ENCODE peak calls at places on chromosome 10, in nine cellular contexts. One of them, this sample, is unnamed.

GRCh38 chr10:102422586-102423129 is 2.0 kb downstream of the FBXL15 start:
- DNase-seq in fibroblast of lung: peak; percentile 71
- DNase-seq in gastrocnemius medialis: peak; percentile 68
- DNase-seq in PC-3: peak; percentile 80
- DNase-seq in HepG2: peak; percentile 75
- DNase-seq in hepatocyte: peak; percentile 89
- DNase-seq in psoas muscle: peak; percentile 91
- DNase-seq in left ventricle myocardium inferior: peak; percentile 80
- DNase-seq in astrocyte: peak; percentile 45
- DNase-seq in this sample: peak; percentile 73

GRCh38 chr10:101624526-101625102 is 36.5 kb downstream of the DPCD start:
- DNase-seq in fibroblast of lung: no peak
- DNase-seq in hepatocyte: no peak
- DNase-seq in PC-3: no peak
- DNase-seq in HepG2: no peak
- DNase-seq in astrocyte: no peak
- DNase-seq in psoas muscle: no peak
- DNase-seq in left ventricle myocardium inferior: no peak
- DNase-seq in gastrocnemius medialis: no peak
- DNase-seq in this sample: no peak

GRCh38 chr10:79241990-79242619 is 105.2 kb upstream of the PPIF start:
- DNase-seq in psoas muscle: peak; percentile 83
- DNase-seq in astrocyte: no peak
- DNase-seq in gastrocnemius medialis: peak; percentile 40
- DNase-seq in HepG2: no peak
- DNase-seq in fibroblast of lung: peak; percentile 33
- DNase-seq in left ventricle myocardium inferior: peak; percentile 81
- DNase-seq in hepatocyte: peak; percentile 80
- DNase-seq in PC-3: peak; percentile 93
- DNase-seq in this sample: peak; percentile 62

GRCh38 chr10:30491832-30492530 is 58.0 kb downstream of the MAP3K8 start:
- DNase-seq in astrocyte: no peak
- DNase-seq in gastrocnemius medialis: no peak
- DNase-seq in psoas muscle: no peak
- DNase-seq in left ventricle myocardium inferior: no peak
- DNase-seq in fibroblast of lung: no peak
- DNase-seq in HepG2: no peak
- DNase-seq in PC-3: no peak
- DNase-seq in hepatocyte: no peak
- DNase-seq in this sample: no peak

GRCh38 chr10:7119325-7120015 is 291.4 kb downstream of the SFMBT2 start:
- DNase-seq in astrocyte: peak; percentile 66
- DNase-seq in left ventricle myocardium inferior: no peak
- DNase-seq in gastrocnemius medialis: no peak
- DNase-seq in HepG2: no peak
- DNase-seq in fibroblast of lung: no peak
- DNase-seq in psoas muscle: no peak
- DNase-seq in hepatocyte: no peak
- DNase-seq in PC-3: no peak
- DNase-seq in this sample: no peak

GRCh38 chr10:17735166-17735941 is 16.6 kb upstream of the TMEM236 start:
- DNase-seq in PC-3: no peak
- DNase-seq in left ventricle myocardium inferior: no peak
- DNase-seq in fibroblast of lung: no peak
- DNase-seq in hepatocyte: no peak
- DNase-seq in HepG2: no peak
- DNase-seq in gastrocnemius medialis: peak; percentile 34
- DNase-seq in astrocyte: no peak
- DNase-seq in psoas muscle: peak; percentile 58
- DNase-seq in this sample: no peak

GRCh38 chr10:92173996-92174395 is 116.9 kb downstream of the CPEB3 start:
- DNase-seq in HepG2: no peak
- DNase-seq in left ventricle myocardium inferior: no peak
- DNase-seq in fibroblast of lung: no peak
- DNase-seq in psoas muscle: no peak
- DNase-seq in gastrocnemius medialis: no peak
- DNase-seq in PC-3: peak; percentile 1
- DNase-seq in astrocyte: no peak
- DNase-seq in hepatocyte: no peak
- DNase-seq in this sample: no peak

GRCh38 chr10:62761115-62761514 is 43.4 kb upstream of the ADO start:
- DNase-seq in astrocyte: no peak
- DNase-seq in left ventricle myocardium inferior: no peak
- DNase-seq in PC-3: peak; percentile 76
- DNase-seq in fibroblast of lung: no peak
- DNase-seq in gastrocnemius medialis: no peak
- DNase-seq in hepatocyte: peak; percentile 62
- DNase-seq in psoas muscle: no peak
- DNase-seq in HepG2: no peak
- DNase-seq in this sample: no peak

GRCh38 chr10:58843760-58844159 is 331.1 kb downstream of the BICC1 start:
- DNase-seq in hepatocyte: no peak
- DNase-seq in astrocyte: no peak
- DNase-seq in gastrocnemius medialis: no peak
- DNase-seq in HepG2: no peak
- DNase-seq in psoas muscle: no peak
- DNase-seq in fibroblast of lung: no peak
- DNase-seq in PC-3: no peak
- DNase-seq in left ventricle myocardium inferior: no peak
- DNase-seq in this sample: no peak

GRCh38 chr10:121608669-121609190 is 10.5 kb upstream of the FGFR2 start:
- DNase-seq in astrocyte: no peak
- DNase-seq in gastrocnemius medialis: no peak
- DNase-seq in fibroblast of lung: no peak
- DNase-seq in psoas muscle: no peak
- DNase-seq in PC-3: peak; percentile 48
- DNase-seq in hepatocyte: peak; percentile 80
- DNase-seq in left ventricle myocardium inferior: peak; percentile 25
- DNase-seq in HepG2: peak; percentile 13
- DNase-seq in this sample: peak; percentile 57

GRCh38 chr10:104054430-104054829 is 31.2 kb downstream of the COL17A1 start:
- DNase-seq in HepG2: no peak
- DNase-seq in gastrocnemius medialis: no peak
- DNase-seq in left ventricle myocardium inferior: no peak
- DNase-seq in astrocyte: peak; percentile 73
- DNase-seq in fibroblast of lung: no peak
- DNase-seq in PC-3: peak; percentile 58
- DNase-seq in psoas muscle: no peak
- DNase-seq in hepatocyte: no peak
- DNase-seq in this sample: no peak

GRCh38 chr10:75226656-75227055 is 9.1 kb downstream of the COMTD1 start:
- DNase-seq in gastrocnemius medialis: no peak
- DNase-seq in left ventricle myocardium inferior: no peak
- DNase-seq in PC-3: no peak
- DNase-seq in HepG2: no peak
- DNase-seq in hepatocyte: no peak
- DNase-seq in fibroblast of lung: no peak
- DNase-seq in psoas muscle: no peak
- DNase-seq in astrocyte: no peak
- DNase-seq in this sample: peak; percentile 3

GRCh38 chr10:57992321-57993077 is 275.2 kb downstream of the IPMK start:
- DNase-seq in left ventricle myocardium inferior: no peak
- DNase-seq in HepG2: no peak
- DNase-seq in PC-3: peak; percentile 89
- DNase-seq in psoas muscle: no peak
- DNase-seq in astrocyte: peak; percentile 70
- DNase-seq in fibroblast of lung: no peak
- DNase-seq in hepatocyte: peak; percentile 10
- DNase-seq in gastrocnemius medialis: no peak
- DNase-seq in this sample: no peak

GRCh38 chr10:114876602-114877300 is 55.2 kb downstream of the FHIP2A start:
- DNase-seq in left ventricle myocardium inferior: peak; percentile 48
- DNase-seq in astrocyte: no peak
- DNase-seq in PC-3: peak; percentile 68
- DNase-seq in fibroblast of lung: peak; percentile 55
- DNase-seq in hepatocyte: peak; percentile 81
- DNase-seq in psoas muscle: peak; percentile 72
- DNase-seq in HepG2: peak; percentile 57
- DNase-seq in gastrocnemius medialis: peak; percentile 11
- DNase-seq in this sample: peak; percentile 71

GRCh38 chr10:53256623-53257022 is 484.0 kb upstream of the MBL2 start:
- DNase-seq in psoas muscle: no peak
- DNase-seq in astrocyte: no peak
- DNase-seq in gastrocnemius medialis: no peak
- DNase-seq in PC-3: peak; percentile 100
- DNase-seq in HepG2: peak; percentile 29
- DNase-seq in left ventricle myocardium inferior: no peak
- DNase-seq in hepatocyte: peak; percentile 16
- DNase-seq in fibroblast of lung: no peak
- DNase-seq in this sample: no peak

GRCh38 chr10:99551158-99551557 is 18.4 kb downstream of the NKX2-3 start:
- DNase-seq in HepG2: no peak
- DNase-seq in PC-3: peak; percentile 38
- DNase-seq in left ventricle myocardium inferior: no peak
- DNase-seq in astrocyte: peak; percentile 24
- DNase-seq in hepatocyte: no peak
- DNase-seq in gastrocnemius medialis: peak; percentile 18
- DNase-seq in fibroblast of lung: peak; percentile 57
- DNase-seq in psoas muscle: no peak
- DNase-seq in this sample: no peak

GRCh38 chr10:123945506-123945905 is 53.9 kb upstream of the CPXM2 start:
- DNase-seq in astrocyte: no peak
- DNase-seq in hepatocyte: peak; percentile 37
- DNase-seq in fibroblast of lung: no peak
- DNase-seq in gastrocnemius medialis: no peak
- DNase-seq in psoas muscle: no peak
- DNase-seq in HepG2: no peak
- DNase-seq in PC-3: peak; percentile 47
- DNase-seq in left ventricle myocardium inferior: no peak
- DNase-seq in this sample: no peak

GRCh38 chr10:105727131-105727530 is 1086.0 kb downstream of the SORCS3 start:
- DNase-seq in HepG2: no peak
- DNase-seq in left ventricle myocardium inferior: no peak
- DNase-seq in psoas muscle: no peak
- DNase-seq in fibroblast of lung: no peak
- DNase-seq in astrocyte: no peak
- DNase-seq in PC-3: no peak
- DNase-seq in hepatocyte: no peak
- DNase-seq in gastrocnemius medialis: no peak
- DNase-seq in this sample: no peak

GRCh38 chr10:34018811-34019210 is 684.3 kb upstream of the NRP1 start:
- DNase-seq in astrocyte: no peak
- DNase-seq in HepG2: no peak
- DNase-seq in gastrocnemius medialis: no peak
- DNase-seq in PC-3: peak; percentile 32
- DNase-seq in psoas muscle: no peak
- DNase-seq in left ventricle myocardium inferior: no peak
- DNase-seq in hepatocyte: no peak
- DNase-seq in fibroblast of lung: no peak
- DNase-seq in this sample: no peak

GRCh38 chr10:34017281-34017680 is 682.8 kb upstream of the NRP1 start:
- DNase-seq in hepatocyte: no peak
- DNase-seq in psoas muscle: no peak
- DNase-seq in fibroblast of lung: no peak
- DNase-seq in left ventricle myocardium inferior: no peak
- DNase-seq in HepG2: no peak
- DNase-seq in astrocyte: no peak
- DNase-seq in gastrocnemius medialis: no peak
- DNase-seq in PC-3: no peak
- DNase-seq in this sample: no peak

GRCh38 chr10:34018129-34018528 is 683.7 kb upstream of the NRP1 start:
- DNase-seq in hepatocyte: no peak
- DNase-seq in PC-3: peak; percentile 64
- DNase-seq in gastrocnemius medialis: no peak
- DNase-seq in astrocyte: no peak
- DNase-seq in psoas muscle: no peak
- DNase-seq in HepG2: no peak
- DNase-seq in fibroblast of lung: peak; percentile 6
- DNase-seq in left ventricle myocardium inferior: no peak
- DNase-seq in this sample: no peak

GRCh38 chr10:34024708-34025425 is 690.4 kb upstream of the NRP1 start:
- DNase-seq in psoas muscle: peak; percentile 53
- DNase-seq in PC-3: peak; percentile 70
- DNase-seq in hepatocyte: peak; percentile 17
- DNase-seq in astrocyte: peak; percentile 12
- DNase-seq in left ventricle myocardium inferior: no peak
- DNase-seq in HepG2: no peak
- DNase-seq in fibroblast of lung: no peak
- DNase-seq in gastrocnemius medialis: no peak
- DNase-seq in this sample: no peak

DNA sequence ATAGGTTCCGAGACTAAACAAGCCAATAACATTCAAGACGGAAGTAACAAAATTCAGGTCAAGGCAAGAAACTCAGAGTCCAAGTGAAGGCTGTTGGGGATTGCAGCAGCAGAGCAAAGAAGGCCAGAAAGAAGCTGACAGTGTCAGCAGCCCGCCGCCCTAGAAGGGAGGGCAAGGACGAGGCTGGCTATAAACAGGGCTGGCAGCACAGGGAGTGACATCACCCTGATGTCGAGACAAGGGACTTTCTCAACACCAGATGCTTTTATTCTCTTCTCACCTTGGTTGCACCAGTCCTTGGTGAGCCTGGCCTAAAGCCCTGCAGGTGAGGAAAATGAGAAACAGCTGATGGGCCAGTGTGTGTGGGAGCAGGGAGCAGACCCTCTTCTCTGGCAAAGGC is 687.7 kb upstream of the NRP1 start:
- DNase-seq in fibroblast of lung: no peak
- DNase-seq in HepG2: no peak
- DNase-seq in gastrocnemius medialis: no peak
- DNase-seq in hepatocyte: no peak
- DNase-seq in PC-3: no peak
- DNase-seq in left ventricle myocardium inferior: no peak
- DNase-seq in psoas muscle: no peak
- DNase-seq in astrocyte: no peak
- DNase-seq in this sample: no peak
- H3K9me3 ChIP-seq in fibroblast of lung: no peaks in the 10 kb centered on the region
- H3K9me3 ChIP-seq in HepG2: no peaks in the 10 kb centered on the region
- H3K9me3 ChIP-seq in gastrocnemius medialis: no peaks in the 10 kb centered on the region
- H3K9me3 ChIP-seq in hepatocyte: no peaks in the 10 kb centered on the region
- H3K9me3 ChIP-seq in PC-3: no peaks in the 10 kb centered on the region
- H3K9me3 ChIP-seq in left ventricle myocardium inferior: no peaks in the 10 kb centered on the region
- H3K9me3 ChIP-seq in psoas muscle: no peaks in the 10 kb centered on the region
- H3K9me3 ChIP-seq in astrocyte: no peaks in the 10 kb centered on the region
- H3K9me3 ChIP-seq in this sample: no peaks in the 10 kb centered on the region

GRCh38 chr10:31706921-31707571 is 221.6 kb downstream of the ARHGAP12 start:
- DNase-seq in PC-3: no peak
- DNase-seq in astrocyte: no peak
- DNase-seq in gastrocnemius medialis: peak; percentile 37
- DNase-seq in HepG2: no peak
- DNase-seq in left ventricle myocardium inferior: peak; percentile 37
- DNase-seq in fibroblast of lung: no peak
- DNase-seq in hepatocyte: peak; percentile 26
- DNase-seq in psoas muscle: peak; percentile 73
- DNase-seq in this sample: peak; percentile 59
- H3K27ac ChIP-seq in PC-3: no peak overlapping the region
- H3K27ac ChIP-seq in astrocyte: peak overlapping the region; percentile 71
- H3K27ac ChIP-seq in gastrocnemius medialis: peak overlapping the region; percentile 83
- H3K27ac ChIP-seq in HepG2: no peak overlapping the region
- H3K27ac ChIP-seq in left ventricle myocardium inferior: peak overlapping the region; percentile 92
- H3K27ac ChIP-seq in fibroblast of lung: peak overlapping the region; percentile 59
- H3K27ac ChIP-seq in hepatocyte: peak overlapping the region; percentile 77
- H3K27ac ChIP-seq in psoas muscle: peak overlapping the region; percentile 96
- H3K27ac ChIP-seq in this sample: peak overlapping the region; percentile 82

GRCh38 chr10:9311702-9312499 is 1257.4 kb downstream of the GATA3 start:
- DNase-seq in astrocyte: no peak
- DNase-seq in psoas muscle: no peak
- DNase-seq in HepG2: no peak
- DNase-seq in PC-3: peak; percentile 2
- DNase-seq in gastrocnemius medialis: no peak
- DNase-seq in hepatocyte: no peak
- DNase-seq in left ventricle myocardium inferior: no peak
- DNase-seq in fibroblast of lung: no peak
- DNase-seq in this sample: no peak
- TF ChIP-seq CTCF in astrocyte: peak; percentile 22
- TF ChIP-seq CTCF in psoas muscle: no peak
- TF ChIP-seq CTCF in HepG2: no peak
- TF ChIP-seq CTCF in PC-3: peak; percentile 24
- TF ChIP-seq CTCF in gastrocnemius medialis: no peak
- TF ChIP-seq CTCF in hepatocyte: peak; percentile 38
- TF ChIP-seq CTCF in left ventricle myocardium inferior: peak; percentile 7
- TF ChIP-seq CTCF in fibroblast of lung: peak; percentile 40
- TF ChIP-seq CTCF in this sample: no peak

GRCh38 chr10:133207627-133208026 is 22.4 kb upstream of the UTF1 start:
- DNase-seq in gastrocnemius medialis: no peak
- DNase-seq in psoas muscle: no peak
- DNase-seq in left ventricle myocardium inferior: no peak
- DNase-seq in HepG2: no peak
- DNase-seq in hepatocyte: no peak
- DNase-seq in PC-3: no peak
- DNase-seq in astrocyte: no peak
- DNase-seq in fibroblast of lung: no peak
- DNase-seq in this sample: no peak
- H3K9me3 ChIP-seq in gastrocnemius medialis: no peaks in the 10 kb centered on the region
- H3K9me3 ChIP-seq in psoas muscle: no peaks in the 10 kb centered on the region
- H3K9me3 ChIP-seq in left ventricle myocardium inferior: no peaks in the 10 kb centered on the region
- H3K9me3 ChIP-seq in HepG2: no peaks in the 10 kb centered on the region
- H3K9me3 ChIP-seq in hepatocyte: no peaks in the 10 kb centered on the region
- H3K9me3 ChIP-seq in PC-3: no peaks in the 10 kb centered on the region
- H3K9me3 ChIP-seq in astrocyte: peaks cover 5% of the 10 kb centered on the region
- H3K9me3 ChIP-seq in fibroblast of lung: peaks cover 2% of the 10 kb centered on the region
- H3K9me3 ChIP-seq in this sample: no peaks in the 10 kb centered on the region

This sample was measured in uterus.